ENCODE peak calls at places on chromosomes 3 and 15, in ten cellular contexts. N is stimulated activated naive CD8-positive, alpha-beta T cell treated with anti-CD3 and anti-CD28 coated beads, Interleukin-15, Interleukin-2, amounts not matched to agents 100 U/mL and 50 U/mL, for 24 hours; C is kidney; J is neural crest cell; A is AG04450; Z is fibroblast of pulmonary artery; V is NCI-H2171; P is ovary; S is NAMALWA; E is epithelial cell of prostate. K is an unnamed sample.

GRCh38 chr3:179967622-179968021 is 69.1 kb downstream of the PEX5L start:
- DNase-seq in N (no peak), C (no peak), J (no peak), A (peak), Z (peak), V (no peak), P (no peak), S (no peak), E (no peak), K (no peak)

GRCh38 chr3:68878322-68878721 is 54.0 kb downstream of the TAFA4 start:
- DNase-seq in N (no peak), C (no peak), J (peak), A (no peak), Z (peak), V (no peak), P (no peak), S (peak), E (no peak), K (no peak)

GRCh38 chr3:104956620-104957345 is 409.9 kb upstream of the ALCAM start:
- DNase-seq in N (no peak), C (no peak), J (no peak), A (no peak), Z (no peak), V (no peak), P (no peak), S (no peak), E (no peak), K (no peak)

GRCh38 chr15:50116477-50116876 is 2.6 kb downstream of the ATP8B4 start:
- DNase-seq in N (peak), C (no peak), J (no peak), A (no peak), Z (peak), V (no peak), P (no peak), S (peak), E (no peak), K (no peak)

GRCh38 chr3:197305854-197306253 is 7.4 kb upstream of the DLG1 start:
- DNase-seq in N (no peak), C (no peak), J (no peak), A (peak), Z (peak), V (no peak), P (no peak), S (peak), E (no peak), K (no peak)

GRCh38 chr3:31903686-31904431 is 77.2 kb downstream of the OSBPL10 start:
- DNase-seq in N (no peak), C (no peak), J (no peak), A (no peak), Z (no peak), V (no peak), P (no peak), S (no peak), E (no peak), K (no peak)

GRCh38 chr15:83869329-83869728 is 215.4 kb downstream of the ADAMTSL3 start:
- DNase-seq in N (no peak), C (no peak), J (no peak), A (no peak), Z (no peak), V (no peak), P (no peak), S (no peak), E (no peak), K (no peak)

GRCh38 chr3:187926620-187927019 is 181.4 kb upstream of the BCL6 start:
- DNase-seq in N (peak), C (no peak), J (no peak), A (no peak), Z (no peak), V (no peak), P (no peak), S (no peak), E (no peak), K (no peak)

GRCh38 chr3:154122912-154123559 is 1.8 kb downstream of the ARHGEF26 start:
- DNase-seq in N (no peak), C (no peak), J (no peak), A (no peak), Z (peak), V (no peak), P (no peak), S (peak), E (no peak), K (no peak)

GRCh38 chr3:59472541-59472940 is 422.7 kb upstream of the CFAP20DC start:
- DNase-seq in N (no peak), C (no peak), J (no peak), A (no peak), Z (no peak), V (no peak), P (no peak), S (no peak), E (no peak), K (no peak)

GRCh38 chr3:169772951-169773816 is at the start of gene MYNN:
- DNase-seq in N (peak), C (peak), J (peak), A (peak), Z (peak), V (peak), P (peak), S (peak), E (no peak), K (peak)

GRCh38 chr15:75538376-75538775 is 40.7 kb downstream of the PTPN9 start:
- DNase-seq in N (no peak), C (no peak), J (no peak), A (no peak), Z (no peak), V (no peak), P (no peak), S (no peak), E (no peak), K (no peak)

GRCh38 chr3:10518506-10519150 is 13.2 kb upstream of the ATP2B2 start:
- DNase-seq in N (no peak), C (peak), J (no peak), A (peak), Z (peak), V (no peak), P (no peak), S (no peak), E (no peak), K (no peak)

GRCh38 chr15:71469393-71469792 is 341.0 kb upstream of the NR2E3 start:
- DNase-seq in N (no peak), C (no peak), J (no peak), A (no peak), Z (no peak), V (no peak), P (no peak), S (no peak), E (no peak), K (no peak)

GRCh38 chr3:94136133-94136532 is 73.3 kb downstream of the NSUN3 start:
- DNase-seq in N (no peak), C (no peak), J (no peak), A (no peak), Z (no peak), V (no peak), P (no peak), S (no peak), E (no peak), K (no peak)

GRCh38 chr3:114449271-114450007 is 155.6 kb downstream of the TIGIT start:
- DNase-seq in N (no peak), C (no peak), J (no peak), A (no peak), Z (no peak), V (peak), P (no peak), S (peak), E (peak), K (no peak)

GRCh38 chr3:44509985-44510360 is 32.5 kb upstream of the ZNF445 start:
- DNase-seq in N (no peak), C (no peak), J (no peak), A (no peak), Z (peak), V (no peak), P (no peak), S (peak), E (no peak), K (no peak)

GRCh38 chr15:67049351-67050044 is 15.9 kb upstream of the SMAD3 start:
- DNase-seq in N (no peak), C (peak), J (no peak), A (no peak), Z (peak), V (no peak), P (no peak), S (no peak), E (no peak), K (no peak)

GRCh38 chr3:149369991-149370866 is 7.2 kb downstream of the TM4SF1 start:
- DNase-seq in N (no peak), C (no peak), J (no peak), A (no peak), Z (peak), V (no peak), P (no peak), S (no peak), E (no peak), K (no peak)

GRCh38 chr3:9196009-9196408 is 53.4 kb downstream of the SRGAP3 start:
- DNase-seq in N (no peak), C (no peak), J (peak), A (no peak), Z (no peak), V (peak), P (no peak), S (no peak), E (no peak), K (no peak)

GRCh38 chr3:188431553-188431952 is 277.6 kb downstream of the LPP start:
- DNase-seq in N (no peak), C (no peak), J (no peak), A (no peak), Z (peak), V (no peak), P (no peak), S (no peak), E (peak), K (no peak)

GRCh38 chr3:11548721-11549131 is 95.0 kb downstream of the VGLL4 start:
- DNase-seq in N (no peak), C (no peak), J (no peak), A (no peak), Z (peak), V (no peak), P (no peak), S (no peak), E (no peak), K (no peak)

GRCh38 chr3:57863380-57863779 is 107.3 kb downstream of the SLMAP start:
- DNase-seq in N (no peak), C (no peak), J (no peak), A (no peak), Z (no peak), V (no peak), P (no peak), S (no peak), E (no peak), K (no peak)

GRCh38 chr3:148809835-148810234 is 17.8 kb upstream of the CPB1 start:
- DNase-seq in N (no peak), C (no peak), J (no peak), A (no peak), Z (no peak), V (no peak), P (no peak), S (no peak), E (no peak), K (no peak)

GRCh38 chr15:66848666-66849392 is 146.8 kb downstream of the SMAD6 start:
- DNase-seq in N (no peak), C (no peak), J (no peak), A (no peak), Z (no peak), V (no peak), P (no peak), S (no peak), E (no peak), K (no peak)

GRCh38 chr3:141275973-141276372 is 44.3 kb downstream of the PXYLP1 start:
- DNase-seq in N (no peak), C (no peak), J (no peak), A (peak), Z (peak), V (no peak), P (no peak), S (no peak), E (peak), K (no peak)

GRCh38 chr3:23377928-23378672 is 175.0 kb downstream of the UBE2E2 start:
- DNase-seq in N (no peak), C (no peak), J (no peak), A (no peak), Z (no peak), V (no peak), P (no peak), S (peak), E (no peak), K (no peak)

GRCh38 chr3:125202197-125202596 is 10.4 kb downstream of the SLC12A8 start:
- DNase-seq in N (no peak), C (no peak), J (no peak), A (no peak), Z (peak), V (no peak), P (no peak), S (peak), E (no peak), K (no peak)

GRCh38 chr3:151468284-151468917 is 7.5 kb upstream of the IGSF10 start:
- DNase-seq in N (peak), C (no peak), J (peak), A (peak), Z (peak), V (peak), P (no peak), S (peak), E (no peak), K (peak)

GRCh38 chr3:174268061-174268460 is 591.1 kb upstream of the NAALADL2 start:
- DNase-seq in N (no peak), C (no peak), J (no peak), A (no peak), Z (no peak), V (no peak), P (no peak), S (no peak), E (no peak), K (no peak)

GRCh38 chr15:75456710-75457109 is 5.2 kb upstream of the SIN3A start:
- DNase-seq in N (no peak), C (no peak), J (no peak), A (no peak), Z (peak), V (no peak), P (no peak), S (no peak), E (no peak), K (no peak)

GRCh38 chr15:58553365-58553918 is 121.7 kb downstream of the LIPC start:
- DNase-seq in N (no peak), C (no peak), J (no peak), A (no peak), Z (no peak), V (no peak), P (no peak), S (no peak), E (no peak), K (no peak)

GRCh38 chr3:141146979-141147470 is 84.6 kb upstream of the PXYLP1 start:
- DNase-seq in N (no peak), C (no peak), J (no peak), A (no peak), Z (no peak), V (no peak), P (no peak), S (no peak), E (no peak), K (no peak)

GRCh38 chr3:139557041-139557440 is 17.5 kb upstream of the RBP1 start:
- DNase-seq in N (no peak), C (no peak), J (no peak), A (no peak), Z (no peak), V (no peak), P (no peak), S (no peak), E (no peak), K (no peak)

GRCh38 chr3:123739754-123740153 is 144.4 kb downstream of the MYLK start:
- DNase-seq in N (no peak), C (no peak), J (no peak), A (no peak), Z (peak), V (no peak), P (no peak), S (no peak), E (peak), K (no peak)

GRCh38 chr3:126124148-126124868 is 40.4 kb upstream of the SLC41A3 start:
- DNase-seq in N (no peak), C (peak), J (no peak), A (no peak), Z (no peak), V (peak), P (peak), S (peak), E (no peak), K (no peak)

K was measured in activated T-helper 1 cell treated with anti-CD3 and anti-CD28 coated beads, Interleukin-12 subunit alpha, Interleukin-12 subunit beta, Interleukin-2, Interleukin-4 antibody, amounts not matched to agents 30 ng/mL and 10 ng/mL and 1 ng/mL, durations not matched to agents 14 hours and 24 hours and 36 hours.